ENCODE peak calls at places on chromosomes 6 and 20, in eight cellular contexts. T is NCI-H1092 treated with DMSO at 0.1 percent for 48 hours; V is bronchial epithelial cell; Z is AG08395; W is A172; G is COR-L47; F is activated CD8-positive, alpha-beta memory T cell treated with anti-CD3 and anti-CD28 coated beads for 1 hour; Q is stimulated activated CD4-positive, alpha-beta T cell treated with anti-CD3 and anti-CD28 coated beads, Interleukin-12 subunit alpha, Interleukin-12 subunit beta, amount 100 ng/mL, for 48 hours. B is an unnamed sample.

GRCh38 chr20:33531047-33531877 is 41.4 kb downstream of the CBFA2T2 start:
- DNase-seq in F (no peak), W (no peak), Z (peak), T (no peak), G (no peak), Q (no peak), V (no peak), B (no peak)

GRCh38 chr6:36327226-36328009 is 9.3 kb downstream of the BNIP5 start:
- DNase-seq in Z (no peak), G (no peak), V (no peak), F (no peak), T (no peak), W (no peak), Q (no peak), B (no peak)

GRCh38 chr6:53424300-53424699 is 75.5 kb upstream of the ELOVL5 start:
- DNase-seq in T (no peak), G (no peak), V (no peak), Q (no peak), F (no peak), Z (no peak), W (no peak), B (no peak)

GRCh38 chr6:1724616-1725015 is 114.9 kb downstream of the FOXC1 start:
- DNase-seq in V (peak), T (peak), F (no peak), W (peak), Z (no peak), G (peak), Q (no peak), B (peak)

GRCh38 chr20:15032352-15032622 is 694.9 kb upstream of the FLRT3 start:
- DNase-seq in F (no peak), G (no peak), T (no peak), W (no peak), Q (no peak), Z (no peak), V (no peak), B (no peak)

GRCh38 chr20:52748235-52748950 is 223.8 kb upstream of the TSHZ2 start:
- DNase-seq in Q (no peak), F (no peak), T (no peak), Z (peak), W (no peak), V (no peak), G (no peak), B (no peak)

GRCh38 chr6:138523347-138524210 is 24.3 kb upstream of the NHSL1 start:
- DNase-seq in V (peak), G (no peak), Q (no peak), F (no peak), W (no peak), T (no peak), Z (no peak), B (peak)

GRCh38 chr20:47444584-47444983 is 57.1 kb upstream of the NCOA3 start:
- DNase-seq in T (no peak), Q (no peak), W (no peak), F (no peak), Z (no peak), V (no peak), G (no peak), B (no peak)

GRCh38 chr20:20371133-20371532 is 3.2 kb downstream of the INSM1 start:
- DNase-seq in Q (no peak), W (no peak), F (no peak), T (peak), G (no peak), V (no peak), Z (no peak), B (no peak)

GRCh38 chr6:20038805-20039204 is 173.5 kb downstream of the MBOAT1 start:
- DNase-seq in F (no peak), Z (no peak), G (no peak), Q (no peak), V (peak), T (no peak), W (peak), B (peak)

GRCh38 chr6:142735182-142735581 is 209.8 kb downstream of the HIVEP2 start:
- DNase-seq in T (no peak), W (peak), V (no peak), F (no peak), Q (no peak), Z (no peak), G (no peak), B (no peak)

GRCh38 chr6:50449128-50449527 is 264.2 kb upstream of the TFAP2D start:
- DNase-seq in W (no peak), Z (no peak), F (no peak), V (no peak), Q (no peak), T (no peak), G (no peak), B (no peak)

GRCh38 chr6:142808405-142809061 is 136.4 kb downstream of the HIVEP2 start:
- DNase-seq in Z (no peak), Q (no peak), W (no peak), G (no peak), V (no peak), T (no peak), F (no peak), B (no peak)

GRCh38 chr6:82568290-82568993 is 204.8 kb downstream of the TPBG start:
- DNase-seq in T (peak), Z (no peak), V (no peak), W (no peak), G (peak), Q (no peak), F (no peak), B (no peak)

GRCh38 chr20:62737271-62737761 is 28.7 kb downstream of the NTSR1 start:
- DNase-seq in T (no peak), W (peak), Q (no peak), G (no peak), Z (no peak), F (no peak), V (no peak), B (no peak)

GRCh38 chr6:150547511-150548222 is 52.0 kb upstream of the PLEKHG1 start:
- DNase-seq in F (no peak), Z (no peak), V (no peak), Q (no peak), T (peak), W (no peak), G (no peak), B (no peak)

GRCh38 chr20:22507240-22507961 is 77.0 kb downstream of the FOXA2 start:
- DNase-seq in F (no peak), W (no peak), V (no peak), T (peak), G (no peak), Q (no peak), Z (no peak), B (no peak)

GRCh38 chr6:137880633-137881521 is 13.8 kb downstream of the TNFAIP3 start:
- DNase-seq in V (no peak), G (no peak), W (no peak), T (no peak), Q (no peak), F (no peak), Z (no peak), B (peak)

GRCh38 chr20:10531848-10532247 is 96.7 kb downstream of the SLX4IP start:
- DNase-seq in Q (no peak), G (no peak), F (no peak), V (no peak), W (no peak), T (no peak), Z (no peak), B (no peak)

GRCh38 chr6:14889172-14889571 is 356.7 kb upstream of the JARID2 start:
- DNase-seq in G (no peak), W (no peak), T (no peak), Q (no peak), Z (no peak), F (no peak), V (peak), B (no peak)

GRCh38 chr20:36745234-36745926 is 510 bp downstream of the NDRG3 start:
- DNase-seq in V (no peak), F (no peak), W (no peak), Z (no peak), G (peak), Q (no peak), T (peak), B (no peak)

GRCh38 chr6:71349976-71350615 is 61.5 kb downstream of the OGFRL1 start:
- DNase-seq in T (no peak), G (no peak), W (peak), Q (no peak), Z (peak), V (peak), F (no peak), B (no peak)

GRCh38 chr6:22056398-22056797 is 240.4 kb downstream of the PRL start:
- DNase-seq in G (no peak), Q (no peak), F (no peak), T (no peak), Z (no peak), W (no peak), V (peak), B (peak)

GRCh38 chr6:14770040-14770439 is 475.8 kb upstream of the JARID2 start:
- DNase-seq in T (no peak), V (no peak), G (no peak), F (no peak), Z (no peak), Q (no peak), W (no peak), B (no peak)

GRCh38 chr6:106527979-106528378 is 101.3 kb downstream of the RTN4IP1 start:
- DNase-seq in W (peak), T (no peak), F (no peak), V (peak), Z (peak), G (no peak), Q (no peak), B (peak)

GRCh38 chr6:27617700-27618689 is 145.1 kb upstream of the ZNF184 start:
- DNase-seq in Z (peak), W (peak), Q (no peak), F (no peak), G (no peak), V (peak), T (no peak), B (peak)

GRCh38 chr6:53287336-53288225 is 61.2 kb downstream of the ELOVL5 start:
- DNase-seq in G (no peak), Z (no peak), W (no peak), V (no peak), T (peak), Q (no peak), F (no peak), B (no peak)

GRCh38 chr6:23140879-23141278 is 571.5 kb downstream of the HDGFL1 start:
- DNase-seq in V (no peak), G (no peak), F (no peak), Z (no peak), T (no peak), W (no peak), Q (no peak), B (no peak)

GRCh38 chr6:144637535-144637934 is 352.4 kb downstream of the UTRN start:
- DNase-seq in W (no peak), V (no peak), Q (no peak), Z (no peak), F (no peak), T (no peak), G (no peak), B (no peak)

GRCh38 chr20:49349678-49350077 is 71.8 kb upstream of the ZNFX1 start:
- DNase-seq in V (no peak), Z (peak), W (no peak), G (no peak), T (no peak), Q (no peak), F (no peak), B (no peak)

GRCh38 chr20:41872986-41873385 is 254.8 kb upstream of the CHD6 start:
- DNase-seq in W (no peak), Z (no peak), V (no peak), Q (no peak), T (no peak), F (no peak), G (no peak), B (no peak)

GRCh38 chr20:5156670-5157448 is 30.1 kb downstream of the CDS2 start:
- DNase-seq in T (no peak), V (no peak), W (peak), F (no peak), Z (peak), G (no peak), Q (no peak), B (no peak)

GRCh38 chr6:157032923-157033322 is 255.7 kb downstream of the ARID1B start:
- DNase-seq in V (no peak), W (no peak), G (no peak), Q (no peak), T (no peak), F (no peak), Z (no peak), B (no peak)